ENCODE peak calls at places on chromosomes 12 and 14, in six cellular contexts. B is activated CD4-positive, alpha-beta T cell treated with anti-CD3 and anti-CD28 coated beads for 1 hour; Z is T-helper 9 cell; W is nephron progenitor cell; P is ecto neural progenitor cell; D is GM20000. T is an unnamed sample.
A peak's percentile ranks its signal among the peaks of the same experiment; 100 is the strongest.

GRCh38 chr12:95104919-95105452 is 31.6 kb upstream of the NR2C1 start:
- DNase-seq in B (no peak), Z (no peak), W (no peak), P (no peak), D (no peak), T (no peak)

GRCh38 chr12:121775501-121775900 is 18.0 kb downstream of the RHOF start:
- DNase-seq in B (no peak), Z (no peak), W (no peak), P (no peak), D (no peak), T (no peak)

GRCh38 chr12:108677381-108677780 is 43.7 kb upstream of the SELPLG start:
- DNase-seq in B (no peak), Z (no peak), W (no peak), P (no peak), D (no peak), T (no peak)

GRCh38 chr14:38870437-38870836 is 232.6 kb downstream of the SEC23A start:
- DNase-seq in B (no peak), Z (no peak), W (no peak), P (no peak), D (no peak), T (no peak)

GRCh38 chr14:71452987-71453386 is 479.2 kb upstream of the RGS6 start:
- DNase-seq in B (no peak), Z (no peak), W (no peak), P (no peak), D (no peak), T (no peak)

GRCh38 chr12:132160016-132160415 is 15.8 kb downstream of the NOC4L start:
- DNase-seq in B (no peak), Z (no peak), W (no peak), P (no peak), D (no peak), T (no peak)

GRCh38 chr14:82387699-82388098 is 854.0 kb upstream of the SEL1L start:
- DNase-seq in B (no peak), Z (no peak), W (no peak), P (no peak), D (no peak), T (no peak)

GRCh38 chr12:126558810-126559209 is 1493.6 kb downstream of the AACS start:
- DNase-seq in B (no peak), Z (no peak), W (no peak), P (no peak), D (no peak), T (no peak)

GRCh38 chr12:47856094-47856493 is 36.4 kb upstream of the HDAC7 start:
- DNase-seq in B (no peak), Z (no peak), W (no peak), P (no peak), D (no peak), T (no peak)

GRCh38 chr12:108495054-108495453 is 20.0 kb upstream of the FICD start:
- DNase-seq in B (no peak), Z (no peak), W (peak; percentile 48), P (peak; percentile 76), D (peak; percentile 52), T (peak; percentile 25)

GRCh38 chr12:52132754-52133161 is 53.3 kb downstream of the SMIM41 start:
- DNase-seq in B (no peak), Z (no peak), W (no peak), P (no peak), D (no peak), T (no peak)

GRCh38 chr12:2998789-2999264 is 39.6 kb downstream of the TEAD4 start:
- DNase-seq in B (no peak), Z (no peak), W (peak; percentile 46), P (no peak), D (no peak), T (no peak)

GRCh38 chr12:46221255-46222128 is 47.4 kb downstream of the SLC38A1 start:
- DNase-seq in B (no peak), Z (no peak), W (no peak), P (no peak), D (no peak), T (no peak)

GRCh38 chr14:52954346-52955214 is 3.7 kb upstream of the FERMT2 start:
- DNase-seq in B (no peak), Z (no peak), W (no peak), P (no peak), D (peak; percentile 23), T (no peak)

GRCh38 chr12:32568241-32568640 is 110.9 kb upstream of the DNM1L start:
- DNase-seq in B (no peak), Z (no peak), W (no peak), P (no peak), D (no peak), T (no peak)

GRCh38 chr14:93536945-93537344 is 106.2 kb downstream of the UNC79 start:
- DNase-seq in B (no peak), Z (no peak), W (no peak), P (no peak), D (no peak), T (no peak)

GRCh38 chr12:4700621-4701026 is 19.6 kb upstream of the GALNT8 start:
- DNase-seq in B (no peak), Z (no peak), W (no peak), P (peak; percentile 66), D (no peak), T (no peak)

GRCh38 chr14:60724080-60724618 is at the start of gene SIX4:
- DNase-seq in B (no peak), Z (peak; percentile 0), W (peak; percentile 78), P (peak; percentile 88), D (peak; percentile 72), T (peak; percentile 86)

GRCh38 chr12:84874825-84875139 is 37.8 kb downstream of the SLC6A15 start:
- DNase-seq in B (no peak), Z (no peak), W (no peak), P (no peak), D (no peak), T (no peak)

GRCh38 chr12:108734200-108734906 is 3.0 kb upstream of the CORO1C start:
- DNase-seq in B (no peak), Z (no peak), W (no peak), P (no peak), D (peak; percentile 35), T (no peak)

GRCh38 chr14:79972230-79972629 is 239.1 kb downstream of the DIO2 start:
- DNase-seq in B (no peak), Z (no peak), W (no peak), P (no peak), D (no peak), T (no peak)

GRCh38 chr12:14959126-14959440 is 2.3 kb downstream of the ARHGDIB start:
- DNase-seq in B (no peak), Z (no peak), W (no peak), P (no peak), D (no peak), T (no peak)

GRCh38 chr14:83709116-83709515 is 1820.8 kb upstream of the FLRT2 start:
- DNase-seq in B (no peak), Z (no peak), W (no peak), P (no peak), D (no peak), T (no peak)

GRCh38 chr12:104181313-104181712 is 34.3 kb upstream of the TXNRD1 start:
- DNase-seq in B (no peak), Z (no peak), W (no peak), P (no peak), D (no peak), T (no peak)

GRCh38 chr12:56522486-56523193 is 1.0 kb downstream of the RBMS2 start:
- DNase-seq in B (no peak), Z (no peak), W (no peak), P (no peak), D (no peak), T (no peak)

GRCh38 chr14:52402812-52403526 is 88.9 kb downstream of the PTGER2 start:
- DNase-seq in B (no peak), Z (no peak), W (no peak), P (no peak), D (no peak), T (no peak)

GRCh38 chr12:121792607-121793500 is 634 bp downstream of the RHOF start:
- DNase-seq in B (peak; percentile 36), Z (peak; percentile 49), W (peak; percentile 73), P (peak; percentile 71), D (peak; percentile 77), T (no peak)